ENCODE peak calls at places on chromosomes 16 and 17, in nine cellular contexts. A is MCF 10A; N is NCI-H460; E is spleen; S is cardiac muscle cell; F is AG04450; R is mucosa of gallbladder; L is EL; M is stimulated activated CD8-positive, alpha-beta memory T cell treated with anti-CD3 and anti-CD28 coated beads, Interleukin-4, amount 100 ng/mL, for 1 hour. W is an unnamed sample.

GRCh38 chr16:57723170-57723569 is 12.4 kb upstream of the KATNB1 start:
- DNase-seq in A (peak), N (no peak), E (peak), S (no peak), F (no peak), R (no peak), L (peak), M (no peak), W (no peak)

GRCh38 chr16:51151951-51152663 is 1.0 kb upstream of the SALL1 start:
- DNase-seq in A (no peak), N (peak), E (no peak), S (peak), F (peak), R (no peak), L (peak), M (no peak), W (peak)

GRCh38 chr16:89189358-89190025 is 10.8 kb downstream of the SLC22A31 start:
- DNase-seq in A (no peak), N (no peak), E (no peak), S (no peak), F (no peak), R (no peak), L (no peak), M (no peak), W (no peak)

GRCh38 chr16:88930716-88931115 is 46.3 kb downstream of the CBFA2T3 start:
- DNase-seq in A (no peak), N (no peak), E (no peak), S (no peak), F (no peak), R (no peak), L (no peak), M (no peak), W (no peak)

GRCh38 chr17:19410875-19411291 is at the start of gene RNF112:
- DNase-seq in A (no peak), N (no peak), E (no peak), S (no peak), F (no peak), R (peak), L (peak), M (no peak), W (no peak)

GRCh38 chr16:31033709-31034492 is 543 bp downstream of the STX4 start:
- DNase-seq in A (peak), N (peak), E (peak), S (peak), F (peak), R (peak), L (peak), M (peak), W (peak)

GRCh38 chr16:11613381-11614303 is 26.9 kb upstream of the LITAF start:
- DNase-seq in A (peak), N (no peak), E (peak), S (no peak), F (no peak), R (peak), L (no peak), M (peak), W (no peak)

GRCh38 chr16:20937736-20938135 is 37.2 kb downstream of the LYRM1 start:
- DNase-seq in A (no peak), N (no peak), E (no peak), S (no peak), F (no peak), R (no peak), L (no peak), M (no peak), W (no peak)

GRCh38 chr17:4444782-4445473 is 11.2 kb downstream of the SPNS3 start:
- DNase-seq in A (peak), N (no peak), E (no peak), S (no peak), F (no peak), R (peak), L (no peak), M (no peak), W (no peak)

GRCh38 chr17:15038656-15039055 is 226.5 kb downstream of the PMP22 start:
- DNase-seq in A (peak), N (no peak), E (no peak), S (no peak), F (no peak), R (no peak), L (peak), M (no peak), W (peak)

GRCh38 chr17:80860101-80860671 is 131.5 kb upstream of the CHMP6 start:
- DNase-seq in A (no peak), N (no peak), E (peak), S (no peak), F (no peak), R (no peak), L (no peak), M (no peak), W (no peak)

GRCh38 chr17:55872374-55872773 is 121.5 kb downstream of the PCTP start:
- DNase-seq in A (no peak), N (no peak), E (no peak), S (no peak), F (no peak), R (no peak), L (no peak), M (no peak), W (no peak)

GRCh38 chr17:2853722-2854580 is 57.7 kb downstream of the RAP1GAP2 start:
- DNase-seq in A (peak), N (no peak), E (peak), S (peak), F (no peak), R (peak), L (peak), M (no peak), W (no peak)

GRCh38 chr17:73645050-73645871 is 1.0 kb upstream of the SDK2 start:
- DNase-seq in A (no peak), N (peak), E (peak), S (peak), F (no peak), R (no peak), L (no peak), M (no peak), W (no peak)

GRCh38 chr16:69867796-69868565 is 83.2 kb upstream of the CLEC18A start:
- DNase-seq in A (no peak), N (no peak), E (no peak), S (no peak), F (no peak), R (no peak), L (no peak), M (no peak), W (no peak)

GRCh38 chr16:85080923-85081498 is 31.3 kb downstream of the CIBAR2 start:
- DNase-seq in A (no peak), N (no peak), E (no peak), S (no peak), F (no peak), R (no peak), L (no peak), M (no peak), W (no peak)

GRCh38 chr16:27305839-27306442 is 7.8 kb upstream of the IL4R start:
- DNase-seq in A (no peak), N (no peak), E (no peak), S (no peak), F (no peak), R (no peak), L (no peak), M (no peak), W (no peak)